ENCODE peak calls at places on chromosomes 11 and 22, in ten cellular contexts. N, F, K, H, U, Q, M, P, L and X are unnamed samples.

GRCh38 chr11:104973616-104974015 is 5.2 kb upstream of the CASP4 start:
- DNase-seq in K (no peak), L (no peak), Q (no peak), H (no peak), U (no peak), F (no peak), N (no peak), P (no peak), M (no peak), X (no peak)

GRCh38 chr22:38831166-38831945 is 12.5 kb downstream of the NPTXR start:
- DNase-seq in K (no peak), P (no peak), L (no peak), Q (no peak), M (no peak), H (no peak), U (no peak), F (no peak), N (peak; percentile 94), X (peak; percentile 47)

GRCh38 chr11:121318848-121319834 is 26.6 kb downstream of the SC5D start:
- DNase-seq in U (peak; percentile 62), Q (no peak), K (no peak), N (peak; percentile 30), P (no peak), L (peak; percentile 68), M (no peak), H (peak; percentile 83), F (peak; percentile 82), X (peak; percentile 63)

GRCh38 chr11:12195773-12196172 is 85.4 kb downstream of the MICAL2 start:
- DNase-seq in P (peak; percentile 50), N (no peak), K (no peak), H (no peak), U (no peak), F (no peak), Q (no peak), M (no peak), L (no peak), X (no peak)

GRCh38 chr11:10480760-10481159 is 25.7 kb downstream of the AMPD3 start:
- DNase-seq in M (no peak), N (no peak), F (no peak), P (no peak), Q (no peak), U (no peak), L (no peak), K (no peak), H (no peak), X (no peak)

GRCh38 chr22:40326905-40327735 is 19.2 kb upstream of the ADSL start:
- DNase-seq in M (no peak), U (peak; percentile 10), K (no peak), L (no peak), Q (no peak), F (no peak), H (peak; percentile 36), P (no peak), N (peak; percentile 56), X (no peak)

GRCh38 chr22:28670691-28671261 is 8.9 kb downstream of the TTC28 start:
- DNase-seq in L (no peak), F (no peak), K (no peak), Q (no peak), U (no peak), N (peak; percentile 25), M (no peak), P (no peak), H (no peak), X (no peak)

GRCh38 chr11:18836415-18836814 is 44.8 kb upstream of the PTPN5 start:
- DNase-seq in Q (no peak), H (peak; percentile 56), N (no peak), P (no peak), M (no peak), U (no peak), F (no peak), L (no peak), K (no peak), X (no peak)

GRCh38 chr11:72773291-72773690 is 20.6 kb downstream of the STARD10 start:
- DNase-seq in F (no peak), U (peak; percentile 98), Q (no peak), K (peak; percentile 38), L (no peak), N (peak; percentile 90), P (no peak), M (no peak), H (no peak), X (no peak)

GRCh38 chr11:24588075-24588474 is 91.2 kb downstream of the LUZP2 start:
- DNase-seq in F (no peak), H (no peak), K (no peak), L (no peak), U (no peak), N (peak; percentile 85), M (no peak), P (no peak), Q (no peak), X (no peak)